ENCODE peak calls at places on chromosome X, in four cellular contexts. Q, I, J and F are unnamed samples. For H3K9me3, the result is how much of the 10 kb centered on the place peaks cover.

GRCh38 chrX:129650183-129650689 is 4.5 kb downstream of the APLN start:
- DNase-seq in Q (no peak), J (no peak), I (no peak), F (no peak)

GRCh38 chrX:43861750-43862149 is 20.5 kb downstream of the MAOB start:
- DNase-seq in Q (no peak), J (no peak), I (no peak), F (no peak)

GRCh38 chrX:110317820-110318663 is at the start of gene AMMECR1:
- DNase-seq in J (peak), Q (peak), I (peak), F (peak)

GRCh38 chrX:83916525-83916924 is 55.6 kb downstream of the CYLC1 start:
- DNase-seq in J (no peak), Q (no peak), I (no peak), F (no peak)

GRCh38 chrX:143017272-143017671 is 8.5 kb upstream of the SPANXN4 start:
- DNase-seq in Q (no peak), J (no peak), I (no peak), F (no peak)

GRCh38 chrX:103845165-103845653 is 13.2 kb upstream of the RAB9B start:
- DNase-seq in J (no peak), Q (peak), I (no peak), F (peak)

GRCh38 chrX:72467171-72467570 is 105.5 kb downstream of the HDAC8 start:
- DNase-seq in I (no peak), J (no peak), Q (no peak), F (no peak)

GRCh38 chrX:110180928-110181310 is 137.0 kb downstream of the AMMECR1 start:
- DNase-seq in Q (peak), J (no peak), I (no peak), F (no peak)

GRCh38 chrX:111779582-111779981 is 96.4 kb upstream of the TRPC5OS start:
- DNase-seq in Q (no peak), J (no peak), I (no peak), F (no peak)

GRCh38 chrX:2224141-2224540 is 276.6 kb downstream of the DHRSX start:
- DNase-seq in Q (no peak), I (no peak), J (no peak), F (no peak)

GRCh38 chrX:2224597-2225235 is 276.1 kb downstream of the DHRSX start:
- DNase-seq in I (no peak), Q (no peak), J (no peak), F (no peak)

GRCh38 chrX:2226182-2226581 is 274.6 kb downstream of the DHRSX start:
- DNase-seq in Q (no peak), I (no peak), J (no peak), F (no peak)

GRCh38 chrX:2220829-2221567 is 279.8 kb downstream of the DHRSX start:
- DNase-seq in Q (no peak), I (no peak), J (no peak), F (no peak)

GRCh38 chrX:2220296-2220695 is 280.5 kb downstream of the DHRSX start:
- DNase-seq in J (no peak), Q (no peak), I (no peak), F (no peak)
- H3K9me3 ChIP-seq in J (under half), Q (under half), I (under half), F (under half)

GRCh38 chrX:115576676-115577075 is 15.7 kb downstream of the PLS3 start:
- DNase-seq in Q (no peak), I (no peak), J (no peak), F (no peak)
- H3K4me3 ChIP-seq in Q (no peak), I (no peak), J (no peak), F (no peak)

GRCh38 chrX:361231-362145 is 25.2 kb downstream of the PPP2R3B start:
- DNase-seq in Q (peak), I (no peak), J (no peak), F (no peak)
- H3K9me3 ChIP-seq in Q (under half), I (under half), J (under half), F (under half)

GRCh38 chrX:18426004-18426320 is 554 bp downstream of the CDKL5 start:
- DNase-seq in J (no peak), Q (no peak), I (no peak), F (no peak)
- H3K4me3 ChIP-seq in J (peak), Q (peak), I (peak), F (peak)